ENCODE peak calls at places on chromosomes 5 and 9, in seven cellular contexts. T is caudate nucleus, X is uterus, A is stomach, E is lower lobe of right lung, K is foreskin fibroblast, N is A549. S is an unnamed sample.

GRCh38 chr9:112377087-112377486 is 2.8 kb upstream of the HSDL2 start:
- DNase-seq in X (no peak), N (no peak), A (no peak), T (no peak), E (no peak), K (no peak), S (no peak)

GRCh38 chr5:7650755-7651154 is 200.2 kb downstream of the CFAP90 start:
- DNase-seq in A (peak), K (no peak), T (no peak), E (no peak), N (no peak), X (no peak), S (no peak)

GRCh38 chr5:73278693-73279092 is 105.7 kb downstream of the TMEM174 start:
- DNase-seq in A (no peak), E (peak), T (no peak), N (no peak), X (no peak), K (no peak), S (no peak)

GRCh38 chr9:72807765-72808445 is 144.9 kb downstream of the ALDH1A1 start:
- DNase-seq in N (no peak), X (no peak), K (peak), A (no peak), T (no peak), E (no peak), S (no peak)

GRCh38 chr9:93033541-93033940 is 25.0 kb upstream of the SUSD3 start:
- DNase-seq in N (no peak), E (no peak), X (no peak), T (no peak), A (no peak), K (no peak), S (no peak)

GRCh38 chr5:172433513-172433912 is 20.8 kb downstream of the SH3PXD2B start:
- DNase-seq in K (no peak), X (no peak), A (no peak), E (no peak), T (no peak), N (no peak), S (no peak)

GRCh38 chr9:81590688-81591087 is 98.7 kb downstream of the TLE1 start:
- DNase-seq in X (no peak), N (no peak), E (no peak), K (no peak), T (no peak), A (no peak), S (no peak)

GRCh38 chr5:107739661-107740060 is 68.9 kb upstream of the EFNA5 start:
- DNase-seq in N (no peak), A (peak), T (no peak), X (no peak), E (no peak), K (no peak), S (no peak)

S was measured in progenitor cell of endocrine pancreas.